ENCODE peak calls at places on chromosomes 6 and 20, in ten cellular contexts. W is head of caudate nucleus; L is bronchial epithelial cell; I is anterior cingulate cortex; Z is aorta; B is RCC 7860; K is HT1080; X is naive thymus-derived CD4-positive, alpha-beta T cell; Q is AG20443; D is HCT116. R is an unnamed sample.

GRCh38 chr6:5279891-5280338 is 18.6 kb downstream of the FARS2 start:
- DNase-seq in W (no peak), L (peak; percentile 15), I (no peak), Z (no peak), B (no peak), K (no peak), X (no peak), Q (no peak), D (no peak), R (no peak)

GRCh38 chr20:37179671-37180524 is 550 bp upstream of the MROH8 start:
- DNase-seq in W (no peak), L (peak; percentile 88), I (no peak), Z (no peak), B (peak; percentile 66), K (peak; percentile 73), X (no peak), Q (peak; percentile 24), D (no peak), R (no peak)

GRCh38 chr6:107660839-107661238 is 163.3 kb downstream of the SCML4 start:
- DNase-seq in W (no peak), L (peak; percentile 71), I (no peak), Z (no peak), B (no peak), K (no peak), X (no peak), Q (no peak), D (peak; percentile 29), R (no peak)

GRCh38 chr6:26045046-26045938 is 41.9 kb upstream of the HFE start:
- DNase-seq in W (peak; percentile 80), L (peak; percentile 90), I (peak; percentile 66), Z (peak; percentile 83), B (peak; percentile 73), K (peak; percentile 97), X (peak; percentile 92), Q (peak; percentile 91), D (no peak), R (peak; percentile 75)

GRCh38 chr20:59804347-59804746 is 129.1 kb downstream of the SYCP2 start:
- DNase-seq in W (no peak), L (no peak), I (no peak), Z (no peak), B (no peak), K (no peak), X (no peak), Q (no peak), D (no peak), R (no peak)

GRCh38 chr6:81340946-81341345 is 411.5 kb downstream of the TENT5A start:
- DNase-seq in W (no peak), L (no peak), I (no peak), Z (no peak), B (no peak), K (no peak), X (no peak), Q (no peak), D (no peak), R (no peak)

GRCh38 chr20:23257848-23258746 is 92.5 kb upstream of the NXT1 start:
- DNase-seq in W (no peak), L (peak; percentile 82), I (no peak), Z (no peak), B (peak; percentile 76), K (peak; percentile 95), X (no peak), Q (peak; percentile 86), D (no peak), R (no peak)

GRCh38 chr20:13910492-13910891 is 79.9 kb downstream of the SEL1L2 start:
- DNase-seq in W (no peak), L (no peak), I (no peak), Z (no peak), B (no peak), K (peak; percentile 15), X (no peak), Q (no peak), D (no peak), R (no peak)

GRCh38 chr6:170108890-170109587 is 181.8 kb downstream of the DLL1 start:
- DNase-seq in W (no peak), L (no peak), I (no peak), Z (peak; percentile 18), B (no peak), K (no peak), X (no peak), Q (no peak), D (no peak), R (no peak)

GRCh38 chr6:30690403-30691207 is at the start of gene NRM:
- DNase-seq in W (peak; percentile 90), L (peak; percentile 86), I (peak; percentile 90), Z (peak; percentile 91), B (peak; percentile 54), K (peak; percentile 85), X (peak; percentile 47), Q (peak; percentile 94), D (no peak), R (peak; percentile 59)

GRCh38 chr6:12404651-12405050 is 114.5 kb downstream of the EDN1 start:
- DNase-seq in W (no peak), L (no peak), I (no peak), Z (no peak), B (no peak), K (no peak), X (no peak), Q (no peak), D (no peak), R (no peak)

GRCh38 chr20:1324598-1325172 is 4.3 kb downstream of the SDCBP2 start:
- DNase-seq in W (peak; percentile 55), L (no peak), I (no peak), Z (no peak), B (peak; percentile 30), K (peak; percentile 39), X (peak; percentile 48), Q (peak; percentile 44), D (no peak), R (peak; percentile 11)

GRCh38 chr6:72649032-72649984 is 27.4 kb downstream of the KCNQ5 start:
- DNase-seq in W (no peak), L (peak; percentile 90), I (no peak), Z (no peak), B (peak; percentile 64), K (peak; percentile 79), X (no peak), Q (peak; percentile 34), D (no peak), R (no peak)

R was measured in effector memory CD4-positive, alpha-beta T cell.